ENCODE peak calls at places on chromosome 1, in seven cellular contexts. N is fibroblast of lung, E is GM23338, B is cardiac muscle cell, J is substantia nigra, Z is psoas muscle, C is MM.1S. D is an unnamed sample.

GRCh38 chr1:229379901-229380300 is 37.1 kb upstream of the CCSAP start:
- DNase-seq in B (peak), N (no peak), J (no peak), C (no peak), E (no peak), Z (no peak), D (no peak)

GRCh38 chr1:23394664-23395063 is 25.0 kb upstream of the ZNF436 start:
- DNase-seq in Z (peak), B (peak), C (no peak), N (peak), J (no peak), E (peak), D (no peak)

GRCh38 chr1:232422901-232423300 is 207.0 kb downstream of the SIPA1L2 start:
- DNase-seq in Z (no peak), E (no peak), J (no peak), N (peak), C (no peak), B (peak), D (no peak)

GRCh38 chr1:214259353-214259982 is 21.5 kb upstream of the SMYD2 start:
- DNase-seq in E (no peak), J (no peak), N (no peak), Z (no peak), C (no peak), B (no peak), D (no peak)

GRCh38 chr1:205301220-205301821 is 20.2 kb downstream of the NUAK2 start:
- DNase-seq in Z (no peak), J (no peak), N (peak), E (peak), C (peak), B (peak), D (peak)

GRCh38 chr1:214566158-214567104 is 15.0 kb upstream of the PTPN14 start:
- DNase-seq in E (no peak), C (no peak), Z (no peak), N (peak), B (peak), J (no peak), D (no peak)

GRCh38 chr1:192235127-192235526 is 76.9 kb downstream of the RGS18 start:
- DNase-seq in E (no peak), J (no peak), Z (no peak), N (no peak), C (no peak), B (peak), D (no peak)

GRCh38 chr1:50347933-50348332 is 75.3 kb downstream of the DMRTA2 start:
- DNase-seq in B (no peak), C (no peak), J (no peak), E (no peak), Z (no peak), N (no peak), D (no peak)

GRCh38 chr1:3610165-3610822 is 1.0 kb downstream of the MEGF6 start:
- DNase-seq in N (peak), E (peak), B (peak), Z (no peak), C (no peak), J (no peak), D (peak)

GRCh38 chr1:180586671-180587155 is 27.9 kb downstream of the OVAAL start:
- DNase-seq in N (peak), J (no peak), C (no peak), Z (no peak), E (no peak), B (peak), D (no peak)

GRCh38 chr1:54245501-54245900 is 45.5 kb downstream of the MRPL37 start:
- DNase-seq in E (no peak), Z (peak), J (no peak), N (no peak), C (no peak), B (no peak), D (no peak)

GRCh38 chr1:81430955-81431646 is 369.6 kb upstream of the ADGRL2 start:
- DNase-seq in B (no peak), J (no peak), E (peak), Z (no peak), C (peak), N (no peak), D (no peak)

GRCh38 chr1:245983294-245983967 is 523.6 kb downstream of the SMYD3 start:
- DNase-seq in C (no peak), B (no peak), Z (no peak), J (no peak), N (no peak), E (no peak), D (no peak)

DNA sequence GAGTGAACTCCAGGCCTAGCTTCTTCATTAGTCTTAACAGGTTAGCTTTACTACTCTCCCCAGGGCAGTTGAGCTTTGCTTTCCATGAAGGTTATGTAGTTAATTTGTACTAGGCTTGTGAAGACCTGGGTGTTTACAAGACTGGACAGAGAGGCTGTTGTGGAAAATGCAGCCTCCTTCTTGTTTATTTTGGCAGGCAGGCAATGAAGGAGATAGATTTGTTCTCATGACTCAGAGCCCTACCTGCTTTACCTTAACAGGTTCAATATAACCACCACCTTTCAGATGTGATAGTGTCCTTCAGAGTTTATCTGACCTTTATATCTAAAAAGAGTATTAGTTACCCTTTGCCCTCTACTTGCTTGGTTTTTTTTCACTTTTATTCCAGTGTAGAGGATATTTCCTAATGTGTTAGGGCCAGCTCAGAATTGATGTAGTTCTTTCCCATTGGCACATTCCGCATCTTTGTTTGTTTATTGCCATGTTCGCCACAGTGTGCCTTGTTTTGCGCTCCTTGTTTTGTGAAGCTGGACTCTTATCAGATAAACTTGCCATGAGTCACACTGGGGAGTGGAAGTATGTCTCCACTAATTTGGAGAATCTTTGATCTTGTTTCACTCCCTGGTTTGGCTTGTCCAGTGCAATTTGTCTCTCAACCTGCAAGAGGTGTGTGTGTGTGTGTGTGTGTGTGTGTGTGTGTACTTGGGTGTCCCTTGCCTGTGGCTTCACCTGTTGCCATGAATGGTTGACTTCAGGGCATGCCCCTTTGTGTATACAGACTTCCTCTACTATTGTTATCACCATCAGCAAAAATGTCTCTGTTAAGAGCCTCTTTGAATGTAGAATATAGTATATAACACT is 87.4 kb upstream of the MACF1 start:
- DNase-seq in N (peak), B (peak), C (no peak), E (no peak), J (no peak), Z (no peak), D (no peak)
- H3K27ac ChIP-seq in N (no peak), B (peak), C (no peak), E (peak), J (no peak), Z (peak), D (peak)

GRCh38 chr1:46615088-46615487 is 1.5 kb downstream of the MOB3C start:
- DNase-seq in B (no peak), E (no peak), N (no peak), J (no peak), Z (no peak), C (no peak), D (no peak)
- H3K27ac ChIP-seq in B (no peak), E (no peak), N (no peak), J (no peak), Z (peak), C (no peak), D (no peak)

GRCh38 chr1:156462954-156463795 is 37.4 kb downstream of the MEF2D start:
- DNase-seq in N (no peak), B (no peak), Z (no peak), C (no peak), E (no peak), J (no peak), D (no peak)

GRCh38 chr1:156465747-156466365 is 34.7 kb downstream of the MEF2D start:
- DNase-seq in C (no peak), E (peak), N (peak), J (no peak), B (no peak), Z (no peak), D (no peak)

GRCh38 chr1:156464335-156464734 is 36.2 kb downstream of the MEF2D start:
- DNase-seq in N (peak), J (no peak), E (no peak), B (no peak), C (no peak), Z (no peak), D (no peak)

GRCh38 chr1:156463874-156464273 is 36.7 kb downstream of the MEF2D start:
- DNase-seq in E (peak), C (no peak), J (no peak), Z (no peak), N (no peak), B (no peak), D (no peak)

GRCh38 chr1:156464825-156465452 is 35.6 kb downstream of the MEF2D start:
- DNase-seq in B (no peak), E (no peak), Z (no peak), N (peak), C (no peak), J (no peak), D (no peak)
- H3K27ac ChIP-seq in B (no peak), E (no peak), Z (peak), N (no peak), C (no peak), J (no peak), D (peak)

GRCh38 chr1:8003431-8004112 is 22.5 kb downstream of the ERRFI1 start:
- DNase-seq in N (peak), E (no peak), C (no peak), J (no peak), Z (no peak), B (no peak), D (no peak)
- H3K27ac ChIP-seq in N (peak), E (peak), C (no peak), J (peak), Z (peak), B (no peak), D (peak)

DNA sequence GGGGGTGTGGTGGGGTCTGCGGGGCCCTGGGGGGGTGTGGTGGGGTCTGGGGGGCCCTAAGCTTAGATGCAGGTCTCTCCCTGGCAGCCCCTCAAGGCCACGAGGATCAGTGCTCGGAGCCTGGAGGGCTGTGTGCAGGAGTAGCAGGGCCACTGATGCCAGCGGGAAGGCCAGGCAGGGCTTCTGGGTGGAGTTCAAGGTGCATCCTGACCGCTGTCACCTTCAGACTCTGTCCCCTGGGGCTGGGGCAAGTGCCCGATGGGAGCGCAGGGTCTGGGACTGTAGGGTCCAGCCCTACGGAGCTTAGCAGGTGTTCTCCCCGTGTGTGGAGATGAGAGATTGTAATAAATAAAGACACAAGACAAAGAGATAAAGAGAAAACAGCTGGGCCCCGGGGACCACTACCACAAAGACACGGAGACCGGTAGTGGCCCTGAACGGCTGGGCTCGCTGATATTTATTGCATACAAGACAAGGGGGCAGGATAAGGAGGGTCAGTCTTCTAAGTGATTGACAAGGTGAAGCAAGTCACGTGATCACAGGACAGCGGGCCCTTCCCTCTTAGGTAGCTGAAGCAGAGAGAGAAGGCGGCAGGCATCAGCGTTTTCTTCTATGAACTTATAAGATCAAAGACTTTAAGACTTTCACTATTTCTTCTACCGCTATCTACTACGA is 8.7 kb downstream of the RNF223 start:
- DNase-seq in Z (no peak), N (no peak), B (no peak), C (no peak), J (no peak), E (no peak), D (peak)
- H3K27ac ChIP-seq in Z (no peak), N (no peak), B (no peak), C (no peak), J (no peak), E (no peak), D (no peak)

DNA sequence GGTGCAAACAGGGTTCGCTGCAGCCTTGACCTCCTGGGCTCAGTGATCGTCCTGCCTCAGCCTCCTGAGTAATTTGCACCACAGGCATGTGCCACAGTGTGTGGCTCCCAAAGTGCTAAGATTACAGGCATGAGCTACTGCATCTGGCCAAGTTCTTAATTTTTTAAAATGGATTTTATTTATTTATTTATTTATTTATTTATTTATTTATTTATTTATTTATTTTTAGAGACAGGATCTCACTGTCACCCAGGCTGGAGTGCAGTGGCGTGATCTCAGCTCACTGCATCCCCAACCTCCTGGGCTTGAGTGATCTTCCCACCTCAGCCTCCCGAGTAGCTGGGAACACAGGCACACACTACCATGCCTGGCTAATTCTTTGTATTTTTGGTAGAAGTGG is 54.7 kb downstream of the KIF1B start:
- DNase-seq in C (no peak), E (no peak), J (no peak), Z (no peak), N (no peak), B (no peak), D (no peak)
- H3K27ac ChIP-seq in C (no peak), E (no peak), J (no peak), Z (peak), N (no peak), B (no peak), D (no peak)

DNA sequence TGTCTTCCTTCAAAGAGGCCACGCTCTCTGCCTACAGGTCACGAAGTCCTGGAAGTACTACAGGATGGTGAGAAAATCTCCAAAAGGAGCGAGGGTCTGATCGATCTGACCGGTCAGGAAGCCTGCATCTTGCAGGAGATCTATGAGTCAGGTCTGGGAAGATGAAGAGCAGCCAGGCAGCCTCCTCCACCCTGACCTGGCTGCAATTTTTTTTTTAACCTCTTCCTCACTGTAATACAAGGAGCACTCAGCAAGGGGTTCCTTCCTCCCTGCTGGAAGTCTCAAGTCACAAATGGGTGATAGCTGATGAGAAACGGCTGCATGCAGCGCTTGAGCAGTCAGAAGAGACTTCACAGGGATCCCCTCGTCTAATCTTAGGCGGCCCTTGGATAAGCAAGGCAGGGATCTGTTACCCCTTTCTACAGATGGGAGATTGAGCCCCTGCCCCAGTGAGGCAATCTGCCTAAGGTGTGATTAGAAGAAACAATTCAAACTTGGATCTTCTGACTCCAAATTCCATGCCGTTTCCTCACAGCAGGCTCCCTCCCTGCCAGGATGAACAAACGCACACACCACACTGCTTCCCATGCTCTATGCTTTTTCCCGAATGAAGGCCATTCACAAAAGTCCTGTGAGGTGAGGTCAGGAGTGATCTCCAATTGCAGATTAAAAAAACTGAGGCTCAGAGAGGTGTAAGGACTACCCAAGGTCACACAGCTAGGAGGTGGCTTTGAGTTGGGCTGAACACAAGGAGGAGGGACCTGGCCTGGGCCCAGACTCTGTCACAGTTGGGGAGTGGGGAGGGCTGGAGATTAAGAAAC is 48.3 kb downstream of the ECE1 start:
- DNase-seq in Z (no peak), N (no peak), C (no peak), B (no peak), J (no peak), E (no peak), D (no peak)
- H3K27ac ChIP-seq in Z (no peak), N (no peak), C (no peak), B (no peak), J (no peak), E (no peak), D (no peak)

DNA sequence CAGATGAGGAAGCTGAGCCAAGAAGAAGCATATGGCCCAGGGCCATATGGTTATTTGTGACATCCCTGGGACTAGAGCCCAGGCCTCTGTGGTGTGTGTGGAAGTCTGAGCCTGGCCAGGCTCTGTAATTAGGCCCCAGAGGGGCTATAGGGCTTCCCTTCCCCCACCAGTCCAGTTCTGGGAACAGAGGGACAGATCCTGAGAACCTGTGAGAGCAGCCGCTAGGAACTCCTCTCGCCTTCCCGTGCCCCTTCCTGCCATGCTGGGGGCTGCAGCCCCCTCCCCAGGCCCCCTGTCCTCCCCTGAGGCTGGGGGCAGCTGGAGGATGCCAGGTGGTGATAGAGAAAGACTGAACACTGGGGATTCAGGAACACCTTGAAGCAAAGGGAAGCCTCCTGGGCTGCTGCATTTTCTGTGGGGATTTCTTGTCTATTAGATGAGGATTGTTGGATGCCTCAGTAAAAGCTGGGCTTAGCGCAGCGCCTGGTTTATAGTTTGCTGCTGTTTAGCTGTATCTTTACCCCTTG is 33.3 kb downstream of the COQ8A start:
- DNase-seq in J (no peak), N (no peak), B (peak), Z (peak), E (no peak), C (no peak), D (no peak)
- H3K27ac ChIP-seq in J (peak), N (no peak), B (peak), Z (peak), E (peak), C (no peak), D (peak)

DNA sequence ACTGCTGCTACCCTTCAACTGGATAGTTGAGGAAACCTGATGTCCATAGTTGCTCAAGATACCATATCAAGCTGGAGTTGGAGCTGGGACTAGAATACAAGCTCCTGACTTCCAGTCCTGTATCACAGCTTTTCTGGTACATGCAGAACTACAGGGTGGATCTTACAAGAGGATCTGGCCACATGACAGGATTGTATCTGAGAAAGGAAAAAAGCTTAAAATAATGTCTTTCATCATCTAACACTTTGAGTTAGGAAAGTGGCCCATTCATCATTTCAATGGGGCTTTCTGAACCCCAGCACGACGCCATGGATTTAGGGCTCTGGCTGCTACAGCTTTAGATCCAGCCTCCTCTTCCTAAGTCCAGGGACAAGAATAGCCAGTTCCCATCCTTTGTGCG is 46.9 kb downstream of the RASSF5 start:
- DNase-seq in C (no peak), N (no peak), B (no peak), J (no peak), E (no peak), Z (no peak), D (no peak)
- H3K27ac ChIP-seq in C (no peak), N (no peak), B (peak), J (no peak), E (no peak), Z (no peak), D (no peak)

D was measured in upper lobe of left lung.